ENCODE peak calls at places on chromosomes 2 and 18, in eight cellular contexts. R is AG20443; L is EL; C is heart left ventricle; J is endothelial cell; Z is mucosa of gallbladder; I is NCI-H524 treated with DMSO at 0.1 percent for 48 hours; S is stimulated activated CD4-positive, alpha-beta T cell treated with anti-CD3 and anti-CD28 coated beads, Interleukin-2, amount 100 ng/mL, for 4 hours. H is an unnamed sample.

GRCh38 chr2:71166812-71167211 is 36.4 kb downstream of the MPHOSPH10 start:
- DNase-seq in R (no peak), L (peak), C (no peak), J (no peak), Z (no peak), I (no peak), S (no peak), H (no peak)

GRCh38 chr18:49725809-49726514 is 87.4 kb downstream of the ACAA2 start:
- DNase-seq in R (peak), L (peak), C (peak), J (peak), Z (peak), I (no peak), S (no peak), H (peak)

GRCh38 chr2:10875126-10875525 is 36.6 kb upstream of the KCNF1 start:
- DNase-seq in R (no peak), L (no peak), C (no peak), J (no peak), Z (no peak), I (no peak), S (no peak), H (peak)

GRCh38 chr2:233447506-233448219 is 93.4 kb downstream of the DGKD start:
- DNase-seq in R (no peak), L (no peak), C (no peak), J (no peak), Z (no peak), I (no peak), S (no peak), H (no peak)

GRCh38 chr18:23099621-23100020 is 35.7 kb upstream of the CABLES1 start:
- DNase-seq in R (no peak), L (peak), C (no peak), J (no peak), Z (peak), I (no peak), S (no peak), H (peak)

GRCh38 chr2:74548919-74549684 is 4.6 kb downstream of the LOXL3 start:
- DNase-seq in R (peak), L (peak), C (peak), J (peak), Z (peak), I (no peak), S (no peak), H (peak)

GRCh38 chr2:207133862-207134519 is 31.8 kb downstream of the KLF7 start:
- DNase-seq in R (peak), L (peak), C (peak), J (no peak), Z (peak), I (peak), S (no peak), H (peak)

GRCh38 chr2:184562532-184562931 is 35.8 kb upstream of the ZNF804A start:
- DNase-seq in R (no peak), L (no peak), C (no peak), J (no peak), Z (no peak), I (no peak), S (no peak), H (no peak)

GRCh38 chr2:229416116-229416694 is 145.1 kb upstream of the PID1 start:
- DNase-seq in R (peak), L (peak), C (peak), J (no peak), Z (peak), I (no peak), S (no peak), H (peak)

GRCh38 chr2:60679059-60679780 is 76.8 kb upstream of the PAPOLG start:
- DNase-seq in R (no peak), L (no peak), C (no peak), J (no peak), Z (no peak), I (no peak), S (no peak), H (no peak)

GRCh38 chr2:16134436-16135165 is 194.3 kb downstream of the MYCN start:
- DNase-seq in R (no peak), L (no peak), C (no peak), J (no peak), Z (no peak), I (no peak), S (no peak), H (no peak)

GRCh38 chr2:177537241-177537640 is 144.7 kb downstream of the AGPS start:
- DNase-seq in R (no peak), L (no peak), C (no peak), J (no peak), Z (no peak), I (no peak), S (no peak), H (no peak)

GRCh38 chr2:25977768-25978167 is 4.5 kb downstream of the KIF3C start:
- DNase-seq in R (no peak), L (peak), C (no peak), J (no peak), Z (no peak), I (no peak), S (no peak), H (no peak)

GRCh38 chr2:239947361-239948045 is 77.6 kb downstream of the NDUFA10 start:
- DNase-seq in R (no peak), L (no peak), C (peak), J (no peak), Z (no peak), I (no peak), S (no peak), H (no peak)

GRCh38 chr2:205772983-205773382 is 90.7 kb downstream of the NRP2 start:
- DNase-seq in R (no peak), L (no peak), C (no peak), J (no peak), Z (no peak), I (no peak), S (no peak), H (no peak)

GRCh38 chr2:100875516-100876230 is 55.7 kb downstream of the NPAS2 start:
- DNase-seq in R (no peak), L (no peak), C (no peak), J (no peak), Z (no peak), I (peak), S (no peak), H (no peak)

GRCh38 chr2:239368321-239368720 is 32.5 kb downstream of the HDAC4 start:
- DNase-seq in R (no peak), L (no peak), C (no peak), J (no peak), Z (no peak), I (no peak), S (no peak), H (no peak)

GRCh38 chr2:26363958-26364357 is 17.4 kb upstream of the ADGRF3 start:
- DNase-seq in R (no peak), L (no peak), C (no peak), J (no peak), Z (no peak), I (no peak), S (no peak), H (no peak)

GRCh38 chr2:69168950-69169695 is 156.1 kb downstream of the ANTXR1 start:
- DNase-seq in R (no peak), L (no peak), C (no peak), J (no peak), Z (no peak), I (peak), S (no peak), H (no peak)

GRCh38 chr2:202178342-202178958 is 59.9 kb downstream of the SUMO1 start:
- DNase-seq in R (peak), L (peak), C (peak), J (peak), Z (peak), I (peak), S (peak), H (peak)

GRCh38 chr2:44169155-44169898 is 652 bp downstream of the PPM1B start:
- DNase-seq in R (peak), L (peak), C (no peak), J (peak), Z (peak), I (no peak), S (no peak), H (peak)

GRCh38 chr2:41042343-41042742 is 590.5 kb upstream of the SLC8A1 start:
- DNase-seq in R (no peak), L (no peak), C (no peak), J (no peak), Z (no peak), I (no peak), S (no peak), H (no peak)

GRCh38 chr2:232436381-232437129 is 19.4 kb upstream of the ALPI start:
- DNase-seq in R (peak), L (no peak), C (no peak), J (no peak), Z (no peak), I (no peak), S (no peak), H (no peak)

GRCh38 chr2:136143603-136144451 is 25.9 kb upstream of the CXCR4 start:
- DNase-seq in R (no peak), L (no peak), C (no peak), J (no peak), Z (no peak), I (no peak), S (no peak), H (no peak)

GRCh38 chr18:74331404-74331803 is 15.8 kb downstream of the C18orf63 start:
- DNase-seq in R (peak), L (peak), C (no peak), J (no peak), Z (no peak), I (no peak), S (no peak), H (peak)